ENCODE peak calls at places on chromosomes 11 and 22, in seven cellular contexts. M is HFFc6, N is hepatocyte, C is DMS53, Z is HS-5, G is skeletal muscle cell, K is smooth muscle cell of the brain vasculature. T is an unnamed sample.

GRCh38 chr11:117366183-117366582 is 38.5 kb downstream of the CEP164 start:
- DNase-seq in C (no peak), G (no peak), N (no peak), M (no peak), K (no peak), Z (no peak), T (no peak)

GRCh38 chr11:32006799-32007388 is 84.0 kb upstream of the RCN1 start:
- DNase-seq in Z (peak), M (peak), K (peak), G (no peak), N (peak), C (peak), T (no peak)

GRCh38 chr22:45968751-45969413 is 8.1 kb downstream of the WNT7B start:
- DNase-seq in G (peak), C (no peak), K (no peak), Z (peak), N (no peak), M (peak), T (no peak)

GRCh38 chr22:19886605-19887250 is 32.1 kb upstream of the GNB1L start:
- DNase-seq in Z (peak), G (no peak), K (no peak), M (peak), C (no peak), N (no peak), T (peak)

GRCh38 chr11:130726647-130727046 is 189.6 kb downstream of the SNX19 start:
- DNase-seq in N (no peak), K (no peak), Z (no peak), G (no peak), C (no peak), M (no peak), T (no peak)

GRCh38 chr22:42317691-42318547 is 47.5 kb upstream of the TCF20 start:
- DNase-seq in C (peak), M (no peak), K (no peak), G (no peak), Z (no peak), N (no peak), T (peak)

GRCh38 chr11:1310315-1310687 is 869 bp upstream of the TOLLIP start:
- DNase-seq in G (no peak), C (peak), K (no peak), Z (no peak), N (no peak), M (no peak), T (no peak)

GRCh38 chr11:96015911-96016565 is 92.1 kb upstream of the MTMR2 start:
- DNase-seq in K (no peak), Z (no peak), C (peak), G (no peak), N (no peak), M (no peak), T (no peak)

GRCh38 chr11:22761066-22761465 is 68.5 kb downstream of the SVIP start:
- DNase-seq in C (no peak), N (no peak), G (no peak), K (no peak), M (no peak), Z (no peak), T (no peak)

GRCh38 chr22:45903355-45904149 is 73.4 kb downstream of the WNT7B start:
- DNase-seq in G (peak), C (peak), N (peak), K (peak), M (peak), Z (no peak), T (no peak)

GRCh38 chr11:98600103-98600502 is 420.6 kb upstream of the CNTN5 start:
- DNase-seq in N (no peak), G (no peak), C (no peak), Z (no peak), M (no peak), K (no peak), T (no peak)

GRCh38 chr11:114052160-114052559 is 7.4 kb upstream of the ZBTB16 start:
- DNase-seq in Z (no peak), G (no peak), M (no peak), K (no peak), C (no peak), N (no peak), T (no peak)

GRCh38 chr22:38572065-38572464 is 2.1 kb upstream of the DMC1 start:
- DNase-seq in G (no peak), M (peak), Z (no peak), C (peak), N (peak), K (no peak), T (no peak)